ENCODE peak calls at places on chromosomes 2 and 18, in ten cellular contexts. V is upper lobe of right lung; T is thoracic aorta; W is progenitor cell of endocrine pancreas; K is cardiac fibroblast; B is HCT116; U is lower lobe of right lung; M is CD4-positive, alpha-beta T cell; E is spleen; Z is tibial artery. Q is an unnamed sample.

GRCh38 chr2:142286618-142287017 is 155.8 kb upstream of the LRP1B start:
- DNase-seq in V (no peak), E (no peak), W (no peak), K (no peak), B (peak), Z (no peak), M (no peak), T (no peak), U (no peak), Q (peak)

GRCh38 chr18:48095726-48096125 is 165.3 kb upstream of the SMAD2 start:
- DNase-seq in U (no peak), K (no peak), Z (no peak), M (no peak), E (no peak), W (no peak), T (no peak), B (no peak), V (no peak), Q (no peak)

GRCh38 chr18:76968073-76968472 is 145.7 kb downstream of the ZNF236 start:
- DNase-seq in T (no peak), Z (no peak), V (no peak), E (peak), K (no peak), M (no peak), U (no peak), B (no peak), W (no peak), Q (no peak)

GRCh38 chr2:98634406-98635092 is 26.2 kb downstream of the UNC50 start:
- DNase-seq in T (no peak), U (no peak), E (no peak), Z (no peak), B (peak), V (no peak), W (no peak), K (no peak), M (no peak), Q (no peak)

GRCh38 chr2:5021148-5021547 is 671.0 kb upstream of the SOX11 start:
- DNase-seq in U (no peak), Z (no peak), E (no peak), T (no peak), V (no peak), K (no peak), M (no peak), B (no peak), W (no peak), Q (no peak)

GRCh38 chr2:136185991-136186771 is 68.2 kb upstream of the CXCR4 start:
- DNase-seq in Z (no peak), M (no peak), E (no peak), K (no peak), W (no peak), T (no peak), U (no peak), V (no peak), B (no peak), Q (no peak)

GRCh38 chr2:232891621-232892071 is 21.6 kb downstream of the SNORC start:
- DNase-seq in U (no peak), Z (peak), V (no peak), B (no peak), K (peak), E (peak), M (no peak), W (no peak), T (no peak), Q (no peak)

GRCh38 chr2:158914066-158914465 is 54.4 kb upstream of the TANC1 start:
- DNase-seq in U (no peak), Z (no peak), K (no peak), T (no peak), M (no peak), V (no peak), W (no peak), B (no peak), E (no peak), Q (no peak)

GRCh38 chr2:13135369-13135768 is 418.6 kb downstream of the TRIB2 start:
- DNase-seq in Z (no peak), U (no peak), V (no peak), B (no peak), K (no peak), T (no peak), E (no peak), W (no peak), M (no peak), Q (no peak)

GRCh38 chr2:201357216-201357615 is at the start of gene FLACC1:
- DNase-seq in Z (no peak), E (no peak), B (peak), K (peak), T (no peak), U (no peak), M (no peak), V (no peak), W (no peak), Q (no peak)

GRCh38 chr2:108916397-108917077 is 72.5 kb downstream of the EDAR start:
- DNase-seq in M (no peak), T (no peak), W (no peak), B (no peak), Z (no peak), U (no peak), K (no peak), E (peak), V (peak), Q (no peak)

GRCh38 chr2:46032161-46032813 is 264.9 kb upstream of the EPAS1 start:
- DNase-seq in T (no peak), M (no peak), E (no peak), B (no peak), U (no peak), K (no peak), V (no peak), Z (no peak), W (no peak), Q (no peak)

GRCh38 chr18:11148655-11149440 is 521 bp downstream of the PIEZO2 start:
- DNase-seq in E (no peak), B (no peak), V (no peak), M (no peak), Z (no peak), T (no peak), U (no peak), K (no peak), W (no peak), Q (peak)

GRCh38 chr2:189544638-189545037 is 35.9 kb downstream of the SLC40A1 start:
- DNase-seq in E (no peak), U (no peak), M (no peak), K (no peak), T (no peak), V (no peak), Z (no peak), B (no peak), W (no peak), Q (no peak)
- TF ChIP-seq CTCF in E (no peak), U (no peak), M (no peak), K (no peak), T (no peak), V (no peak), Z (no peak), B (no peak), W (no peak), Q (no peak)

GRCh38 chr18:38368246-38368645 is 802.6 kb upstream of the CELF4 start:
- DNase-seq in W (no peak), M (no peak), B (no peak), U (no peak), V (no peak), Z (no peak), K (no peak), E (no peak), T (no peak), Q (no peak)

GRCh38 chr18:38369772-38370690 is 804.4 kb upstream of the CELF4 start:
- DNase-seq in M (no peak), E (no peak), W (no peak), Z (no peak), K (no peak), U (no peak), B (no peak), V (no peak), T (no peak), Q (no peak)

GRCh38 chr18:38362286-38362792 is 796.7 kb upstream of the CELF4 start:
- DNase-seq in B (no peak), Z (no peak), K (no peak), W (no peak), M (no peak), T (no peak), U (no peak), V (no peak), E (no peak), Q (no peak)

GRCh38 chr18:38368886-38369285 is 803.3 kb upstream of the CELF4 start:
- DNase-seq in E (no peak), V (no peak), U (no peak), K (no peak), Z (no peak), M (no peak), B (no peak), W (no peak), T (no peak), Q (no peak)

GRCh38 chr18:38367473-38367872 is 801.9 kb upstream of the CELF4 start:
- DNase-seq in Z (no peak), K (no peak), T (no peak), U (no peak), V (no peak), E (no peak), M (no peak), W (no peak), B (no peak), Q (no peak)
- TF ChIP-seq CTCF in Z (no peak), K (no peak), T (no peak), U (no peak), V (no peak), E (no peak), M (no peak), W (peak), B (no peak), Q (peak)

DNA sequence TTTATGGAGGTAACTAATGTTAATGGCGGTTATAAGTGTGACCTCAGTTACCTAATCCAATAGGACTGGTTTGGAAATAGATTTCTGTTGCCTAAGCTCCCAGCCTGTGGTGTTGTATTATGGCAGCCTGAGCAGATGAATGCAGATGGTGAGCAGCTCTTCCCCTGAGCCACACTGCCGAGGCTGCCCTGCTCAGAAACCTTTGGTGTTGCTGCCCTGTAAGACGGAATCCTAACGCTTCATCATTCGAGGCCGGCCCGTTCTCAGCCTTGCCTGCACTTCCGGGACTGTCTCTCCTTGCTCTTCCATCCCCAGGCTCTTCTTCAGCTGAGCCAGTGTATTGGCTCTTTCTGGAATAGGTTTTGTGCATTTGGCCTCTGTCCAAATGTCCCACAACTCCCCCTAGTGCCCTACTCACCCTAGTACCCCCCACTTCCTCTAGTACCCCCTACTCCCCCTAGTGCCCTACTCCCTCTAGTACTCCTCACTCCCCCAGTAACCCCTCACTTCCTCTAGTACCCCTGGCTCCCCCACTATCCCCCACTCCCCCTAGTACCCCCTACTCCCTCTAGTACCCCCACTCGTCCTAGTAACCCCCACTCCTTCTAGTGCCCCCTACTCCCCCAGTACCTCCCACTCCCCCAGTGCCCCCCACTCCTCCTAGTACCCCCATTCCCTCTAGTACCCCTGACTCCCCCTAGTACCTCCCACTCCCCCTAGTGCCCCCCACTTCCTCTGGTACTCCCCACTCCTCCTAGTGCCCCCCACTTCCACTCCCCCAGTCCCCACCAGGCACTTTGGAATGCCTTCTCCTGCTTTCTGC is 106.0 kb upstream of the TAF1B start:
- DNase-seq in Z (no peak), T (no peak), M (no peak), E (no peak), K (no peak), W (no peak), U (no peak), V (no peak), B (no peak), Q (no peak)
- TF ChIP-seq CTCF in Z (no peak), T (no peak), M (peak), E (no peak), K (peak), W (no peak), U (no peak), V (no peak), B (no peak), Q (no peak)

DNA sequence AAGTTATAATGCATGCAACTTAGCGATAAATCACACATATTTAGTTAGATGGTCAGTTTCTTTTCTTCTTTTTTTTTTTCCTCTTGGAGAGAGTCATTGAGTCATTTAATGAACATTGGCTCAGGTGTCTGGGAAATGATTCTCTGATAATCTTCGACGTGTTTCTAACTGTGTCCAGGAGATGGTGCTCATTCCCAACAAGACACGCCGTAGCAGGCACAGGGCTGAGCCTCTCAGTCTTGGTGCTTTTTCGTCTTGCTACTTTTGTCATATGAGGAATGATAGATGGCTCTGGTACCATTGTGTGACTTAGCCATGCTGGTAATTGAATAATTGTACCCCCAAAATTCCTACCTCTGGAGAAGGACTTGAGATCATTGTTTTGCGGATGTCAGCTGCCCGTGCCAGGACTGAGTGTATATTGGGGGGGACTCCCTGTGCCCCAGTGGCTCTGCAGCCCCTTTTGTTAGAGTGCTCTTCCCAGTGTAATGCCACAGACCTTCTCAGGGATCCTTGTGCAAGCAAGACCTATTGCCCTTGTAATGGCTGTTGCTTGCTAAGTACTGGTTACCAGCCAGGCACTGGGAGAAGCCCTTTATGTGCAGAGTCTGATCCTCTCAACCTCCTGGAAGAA is 107.6 kb upstream of the CYRIA start:
- DNase-seq in B (peak), K (peak), E (no peak), V (no peak), M (no peak), T (no peak), U (no peak), Z (no peak), W (peak), Q (peak)
- TF ChIP-seq CTCF in B (peak), K (peak), E (no peak), V (peak), M (no peak), T (no peak), U (peak), Z (peak), W (peak), Q (peak)

GRCh38 chr2:125745514-125745913 is 910.4 kb upstream of the GYPC start:
- DNase-seq in T (no peak), B (no peak), Z (no peak), V (no peak), W (peak), K (peak), M (no peak), U (no peak), E (no peak), Q (peak)
- TF ChIP-seq CTCF in T (no peak), B (no peak), Z (no peak), V (peak), W (peak), K (no peak), M (no peak), U (peak), E (no peak), Q (peak)